ENCODE peak calls at places on chromosomes 5 and 9, in seven cellular contexts. P is right cardiac atrium; Y is stimulated activated CD4-positive, alpha-beta T cell treated with anti-CD3 and anti-CD28 coated beads, Interleukin-2, amount 100 ng/mL, for 48 hours; S is Kasumi-1; M is midbrain; G is NCI-H1694 treated with DMSO at 0.1 percent for 48 hours; I is substantia nigra. A is an unnamed sample.

GRCh38 chr9:137027369-137028012 is 546 bp downstream of the ABCA2 start:
- DNase-seq in P (no peak), Y (no peak), S (no peak), M (no peak), G (no peak), I (no peak), A (no peak)

GRCh38 chr5:150215978-150216944 is 26.4 kb downstream of the SLC6A7 start:
- DNase-seq in P (no peak), Y (no peak), S (no peak), M (no peak), G (no peak), I (no peak), A (no peak)

GRCh38 chr5:154063372-154063771 is 24.6 kb downstream of the MFAP3 start:
- DNase-seq in P (no peak), Y (no peak), S (no peak), M (no peak), G (no peak), I (no peak), A (no peak)

GRCh38 chr5:150542933-150543445 is 35.1 kb downstream of the NDST1 start:
- DNase-seq in P (no peak), Y (no peak), S (no peak), M (no peak), G (no peak), I (no peak), A (no peak)

GRCh38 chr9:21174671-21175070 is 8.2 kb upstream of the IFNA21 start:
- DNase-seq in P (no peak), Y (no peak), S (no peak), M (no peak), G (no peak), I (no peak), A (no peak)

GRCh38 chr5:136631176-136631575 is 265.8 kb upstream of the TRPC7 start:
- DNase-seq in P (no peak), Y (no peak), S (no peak), M (no peak), G (no peak), I (no peak), A (no peak)

GRCh38 chr9:121447341-121447834 is 52.3 kb downstream of the GGTA1 start:
- DNase-seq in P (no peak), Y (no peak), S (no peak), M (no peak), G (no peak), I (no peak), A (peak; percentile 34)

GRCh38 chr5:132114150-132115121 is 40.8 kb downstream of the CSF2 start:
- DNase-seq in P (no peak), Y (no peak), S (peak; percentile 99), M (no peak), G (no peak), I (no peak), A (peak; percentile 94)

GRCh38 chr5:20286512-20286911 is 298.5 kb upstream of the CDH18 start:
- DNase-seq in P (no peak), Y (no peak), S (no peak), M (no peak), G (no peak), I (no peak), A (no peak)

GRCh38 chr5:147332643-147333042 is 97.8 kb downstream of the STK32A start:
- DNase-seq in P (no peak), Y (no peak), S (no peak), M (no peak), G (no peak), I (no peak), A (no peak)

GRCh38 chr5:40475546-40475945 is 204.2 kb upstream of the PTGER4 start:
- DNase-seq in P (no peak), Y (no peak), S (no peak), M (no peak), G (no peak), I (no peak), A (no peak)

GRCh38 chr9:75992480-75993206 is 102.2 kb downstream of the PCSK5 start:
- DNase-seq in P (no peak), Y (no peak), S (no peak), M (no peak), G (no peak), I (no peak), A (no peak)

GRCh38 chr9:3879731-3880493 is 354.1 kb upstream of the RFX3 start:
- DNase-seq in P (no peak), Y (no peak), S (no peak), M (no peak), G (peak; percentile 91), I (no peak), A (peak; percentile 10)

GRCh38 chr9:97518166-97518908 is 16.9 kb downstream of the TMOD1 start:
- DNase-seq in P (no peak), Y (no peak), S (no peak), M (no peak), G (no peak), I (no peak), A (no peak)

GRCh38 chr9:14281136-14281795 is 32.7 kb downstream of the NFIB start:
- DNase-seq in P (no peak), Y (no peak), S (no peak), M (no peak), G (no peak), I (no peak), A (no peak)

GRCh38 chr5:149546974-149547373 is 4.3 kb downstream of the CSNK1A1 start:
- DNase-seq in P (no peak), Y (no peak), S (no peak), M (no peak), G (no peak), I (no peak), A (no peak)

A was measured in MV-4-11.